ENCODE peak calls at places on chromosomes 4 and X, in four cellular contexts. One of them, this sample, is unnamed.

GRCh38 chrX:66004928-66005831 is 34.7 kb downstream of the VSIG4 start:
- DNase-seq in bronchial epithelial cell: no peak
- DNase-seq in AG04450: no peak
- DNase-seq in NCI-H2029 treated with DMSO at 0.1 percent for 48 hours: no peak
- DNase-seq in this sample: peak

GRCh38 chr4:174255790-174256189 is 27.7 kb downstream of the FBXO8 start:
- DNase-seq in bronchial epithelial cell: no peak
- DNase-seq in AG04450: peak
- DNase-seq in NCI-H2029 treated with DMSO at 0.1 percent for 48 hours: no peak
- DNase-seq in this sample: no peak

GRCh38 chrX:109890910-109891502 is 111.9 kb upstream of the TMEM164 start:
- DNase-seq in bronchial epithelial cell: peak
- DNase-seq in AG04450: no peak
- DNase-seq in NCI-H2029 treated with DMSO at 0.1 percent for 48 hours: no peak
- DNase-seq in this sample: peak

GRCh38 chr4:83536649-83537352 is 893 bp downstream of the GPAT3 start:
- DNase-seq in bronchial epithelial cell: no peak
- DNase-seq in AG04450: no peak
- DNase-seq in NCI-H2029 treated with DMSO at 0.1 percent for 48 hours: no peak
- DNase-seq in this sample: no peak

GRCh38 chrX:48648299-48648698 is 35.3 kb upstream of the WAS start:
- DNase-seq in bronchial epithelial cell: peak
- DNase-seq in AG04450: no peak
- DNase-seq in NCI-H2029 treated with DMSO at 0.1 percent for 48 hours: no peak
- DNase-seq in this sample: peak

GRCh38 chr4:52144303-52144849 is 93.3 kb downstream of the SPATA18 start:
- DNase-seq in bronchial epithelial cell: no peak
- DNase-seq in AG04450: no peak
- DNase-seq in NCI-H2029 treated with DMSO at 0.1 percent for 48 hours: no peak
- DNase-seq in this sample: no peak

GRCh38 chr4:98262431-98262830 is 1.2 kb downstream of the RAP1GDS1 start:
- DNase-seq in bronchial epithelial cell: no peak
- DNase-seq in AG04450: no peak
- DNase-seq in NCI-H2029 treated with DMSO at 0.1 percent for 48 hours: no peak
- DNase-seq in this sample: peak

GRCh38 chr4:125198916-125199315 is 115.8 kb upstream of the FAT4 start:
- DNase-seq in bronchial epithelial cell: peak
- DNase-seq in AG04450: no peak
- DNase-seq in NCI-H2029 treated with DMSO at 0.1 percent for 48 hours: no peak
- DNase-seq in this sample: no peak

GRCh38 chr4:83075271-83075670 is 39.3 kb downstream of the PLAC8 start:
- DNase-seq in bronchial epithelial cell: no peak
- DNase-seq in AG04450: no peak
- DNase-seq in NCI-H2029 treated with DMSO at 0.1 percent for 48 hours: no peak
- DNase-seq in this sample: no peak

GRCh38 chr4:68259191-68259590 is 13.7 kb upstream of the TMPRSS11B start:
- DNase-seq in bronchial epithelial cell: no peak
- DNase-seq in AG04450: no peak
- DNase-seq in NCI-H2029 treated with DMSO at 0.1 percent for 48 hours: no peak
- DNase-seq in this sample: no peak

GRCh38 chrX:41677661-41678060 is 11.1 kb upstream of the GPR34 start:
- DNase-seq in bronchial epithelial cell: no peak
- DNase-seq in AG04450: no peak
- DNase-seq in NCI-H2029 treated with DMSO at 0.1 percent for 48 hours: no peak
- DNase-seq in this sample: no peak

GRCh38 chrX:22800360-22800759 is 199.4 kb upstream of the DDX53 start:
- DNase-seq in bronchial epithelial cell: peak
- DNase-seq in AG04450: peak
- DNase-seq in NCI-H2029 treated with DMSO at 0.1 percent for 48 hours: no peak
- DNase-seq in this sample: peak

GRCh38 chr4:137367608-137368007 is 164.7 kb downstream of the PCDH18 start:
- DNase-seq in bronchial epithelial cell: peak
- DNase-seq in AG04450: peak
- DNase-seq in NCI-H2029 treated with DMSO at 0.1 percent for 48 hours: no peak
- DNase-seq in this sample: no peak

GRCh38 chr4:185859106-185859505 is 47.1 kb upstream of the SORBS2 start:
- DNase-seq in bronchial epithelial cell: no peak
- DNase-seq in AG04450: no peak
- DNase-seq in NCI-H2029 treated with DMSO at 0.1 percent for 48 hours: no peak
- DNase-seq in this sample: peak

GRCh38 chr4:32987111-32987510 is 2266.9 kb downstream of the PCDH7 start:
- DNase-seq in bronchial epithelial cell: no peak
- DNase-seq in AG04450: no peak
- DNase-seq in NCI-H2029 treated with DMSO at 0.1 percent for 48 hours: no peak
- DNase-seq in this sample: no peak

GRCh38 chr4:165692082-165692481 is 181.0 kb upstream of the TLL1 start:
- DNase-seq in bronchial epithelial cell: peak
- DNase-seq in AG04450: no peak
- DNase-seq in NCI-H2029 treated with DMSO at 0.1 percent for 48 hours: no peak
- DNase-seq in this sample: no peak